ENCODE peak calls at places on chromosomes 2 and 18, in eight cellular contexts. P is GM03348; Q is myocyte; X is activated naive CD4-positive, alpha-beta T cell; D is lower leg skin; Y is mucosa of descending colon; Z is mesendoderm; E is substantia nigra. B is an unnamed sample.

GRCh38 chr2:120919771-120920437 is 184.2 kb downstream of the GLI2 start:
- DNase-seq in P (peak; percentile 85), Q (peak; percentile 66), X (no peak), D (no peak), Y (no peak), Z (peak; percentile 44), E (no peak), B (no peak)

GRCh38 chr2:38959938-38960608 is 70.4 kb downstream of the ARHGEF33 start:
- DNase-seq in P (peak; percentile 93), Q (peak; percentile 7), X (no peak), D (no peak), Y (peak; percentile 75), Z (peak; percentile 92), E (no peak), B (peak; percentile 43)

GRCh38 chr2:15763822-15764682 is 172.4 kb downstream of the DDX1 start:
- DNase-seq in P (no peak), Q (no peak), X (no peak), D (peak; percentile 54), Y (no peak), Z (no peak), E (no peak), B (no peak)

GRCh38 chr2:37713258-37713700 is 41.8 kb upstream of the CDC42EP3 start:
- DNase-seq in P (peak; percentile 66), Q (peak; percentile 70), X (no peak), D (no peak), Y (no peak), Z (no peak), E (no peak), B (peak; percentile 2)

GRCh38 chr18:3340682-3341097 is 78.8 kb downstream of the MYL12B start:
- DNase-seq in P (no peak), Q (no peak), X (no peak), D (no peak), Y (no peak), Z (peak; percentile 63), E (no peak), B (no peak)

GRCh38 chr2:201696151-201696659 is 2.2 kb downstream of the MPP4 start:
- DNase-seq in P (peak; percentile 76), Q (peak; percentile 95), X (no peak), D (no peak), Y (no peak), Z (no peak), E (no peak), B (no peak)

GRCh38 chr2:233764264-233764663 is 4.2 kb downstream of the UGT1A1 start:
- DNase-seq in P (peak; percentile 38), Q (no peak), X (no peak), D (no peak), Y (no peak), Z (no peak), E (no peak), B (no peak)

GRCh38 chr2:73291093-73291460 is 2.3 kb downstream of the EGR4 start:
- DNase-seq in P (peak; percentile 85), Q (peak; percentile 67), X (peak; percentile 28), D (no peak), Y (peak; percentile 72), Z (peak; percentile 77), E (no peak), B (peak; percentile 45)

GRCh38 chr2:241852981-241853631 is 5.6 kb downstream of the PDCD1 start:
- DNase-seq in P (no peak), Q (no peak), X (no peak), D (peak; percentile 74), Y (peak; percentile 16), Z (no peak), E (no peak), B (no peak)

B was measured in immature natural killer cell.